ENCODE peak calls at places on chromosomes 7 and 10, in nine cellular contexts. T, S, I, F, J, Q, X, K and U are unnamed samples.

GRCh38 chr10:64547168-64547567 is 1026.0 kb downstream of the REEP3 start:
- DNase-seq in S (no peak), F (no peak), T (no peak), J (no peak), Q (no peak), X (no peak), K (no peak), I (no peak), U (no peak)

GRCh38 chr7:7830122-7830878 is 111.9 kb upstream of the RPA3 start:
- DNase-seq in Q (no peak), T (no peak), F (no peak), I (peak), S (no peak), X (no peak), K (no peak), J (no peak), U (no peak)

GRCh38 chr10:67926956-67927355 is 42.5 kb downstream of the SIRT1 start:
- DNase-seq in Q (no peak), I (no peak), X (no peak), J (no peak), T (no peak), S (no peak), K (no peak), F (no peak), U (no peak)

GRCh38 chr7:130524628-130525027 is 32.7 kb downstream of the MEST start:
- DNase-seq in F (no peak), X (peak), T (no peak), Q (no peak), S (no peak), K (no peak), J (no peak), I (no peak), U (no peak)

GRCh38 chr7:74452748-74453320 is 872 bp upstream of the GTF2IRD1 start:
- DNase-seq in X (peak), K (peak), S (no peak), T (peak), Q (no peak), I (no peak), F (peak), J (peak), U (no peak)

GRCh38 chr7:127809285-127809702 is 157.3 kb downstream of the SND1 start:
- DNase-seq in S (no peak), F (peak), T (no peak), I (no peak), Q (peak), J (no peak), X (no peak), K (no peak), U (peak)

GRCh38 chr7:108079291-108080057 is 50.7 kb downstream of the LAMB4 start:
- DNase-seq in T (no peak), K (peak), X (no peak), I (no peak), Q (no peak), F (no peak), S (no peak), J (no peak), U (no peak)

GRCh38 chr10:14296081-14296709 is 34.5 kb downstream of the FRMD4A start:
- DNase-seq in I (peak), X (no peak), T (no peak), Q (no peak), F (no peak), J (no peak), K (no peak), S (no peak), U (no peak)

GRCh38 chr10:112383325-112383724 is 9.4 kb downstream of the ACSL5 start:
- DNase-seq in J (no peak), F (peak), K (no peak), S (no peak), T (no peak), X (peak), Q (no peak), I (peak), U (peak)

GRCh38 chr10:60417024-60417423 is 27.3 kb upstream of the ANK3 start:
- DNase-seq in F (no peak), T (no peak), K (no peak), S (no peak), J (no peak), X (no peak), Q (no peak), I (no peak), U (no peak)

GRCh38 chr7:855686-856369 is 20.5 kb upstream of the GET4 start:
- DNase-seq in F (no peak), K (no peak), S (no peak), J (no peak), I (no peak), Q (no peak), T (no peak), X (no peak), U (no peak)

GRCh38 chr7:97731736-97732370 is at the start of gene TAC1:
- DNase-seq in S (no peak), J (no peak), Q (no peak), T (peak), I (no peak), K (no peak), X (no peak), F (no peak), U (no peak)

GRCh38 chr7:151308791-151309190 is 32.8 kb upstream of the NUB1 start:
- DNase-seq in J (no peak), K (no peak), S (no peak), X (no peak), Q (no peak), F (peak), T (no peak), I (no peak), U (no peak)

GRCh38 chr7:46239856-46240255 is 318.8 kb upstream of the IGFBP3 start:
- DNase-seq in K (no peak), F (no peak), S (no peak), I (no peak), J (no peak), T (no peak), Q (no peak), X (no peak), U (no peak)

GRCh38 chr10:78458983-78459638 is 425.4 kb downstream of the RPS24 start:
- DNase-seq in S (no peak), T (no peak), J (peak), X (peak), I (no peak), K (no peak), F (peak), Q (peak), U (no peak)

GRCh38 chr7:97004931-97005763 is at the start of gene DLX6:
- DNase-seq in T (peak), Q (no peak), K (peak), X (no peak), I (no peak), J (peak), F (peak), S (no peak), U (peak)

GRCh38 chr7:100093054-100093453 is 4.3 kb downstream of the COPS6 start:
- DNase-seq in T (no peak), J (no peak), X (no peak), F (no peak), Q (no peak), S (no peak), I (no peak), K (no peak), U (no peak)

GRCh38 chr7:100089458-100090201 is 861 bp downstream of the COPS6 start:
- DNase-seq in J (no peak), Q (no peak), K (no peak), T (no peak), I (no peak), X (no peak), S (no peak), F (no peak), U (no peak)

GRCh38 chr7:100088621-100089457 is at the start of gene COPS6:
- DNase-seq in F (peak), J (peak), T (peak), S (peak), K (peak), Q (peak), X (peak), I (peak), U (peak)

GRCh38 chr7:100091411-100092181 is 2.8 kb downstream of the COPS6 start:
- DNase-seq in T (no peak), F (no peak), K (no peak), S (no peak), Q (peak), J (no peak), I (no peak), X (no peak), U (peak)

DNA sequence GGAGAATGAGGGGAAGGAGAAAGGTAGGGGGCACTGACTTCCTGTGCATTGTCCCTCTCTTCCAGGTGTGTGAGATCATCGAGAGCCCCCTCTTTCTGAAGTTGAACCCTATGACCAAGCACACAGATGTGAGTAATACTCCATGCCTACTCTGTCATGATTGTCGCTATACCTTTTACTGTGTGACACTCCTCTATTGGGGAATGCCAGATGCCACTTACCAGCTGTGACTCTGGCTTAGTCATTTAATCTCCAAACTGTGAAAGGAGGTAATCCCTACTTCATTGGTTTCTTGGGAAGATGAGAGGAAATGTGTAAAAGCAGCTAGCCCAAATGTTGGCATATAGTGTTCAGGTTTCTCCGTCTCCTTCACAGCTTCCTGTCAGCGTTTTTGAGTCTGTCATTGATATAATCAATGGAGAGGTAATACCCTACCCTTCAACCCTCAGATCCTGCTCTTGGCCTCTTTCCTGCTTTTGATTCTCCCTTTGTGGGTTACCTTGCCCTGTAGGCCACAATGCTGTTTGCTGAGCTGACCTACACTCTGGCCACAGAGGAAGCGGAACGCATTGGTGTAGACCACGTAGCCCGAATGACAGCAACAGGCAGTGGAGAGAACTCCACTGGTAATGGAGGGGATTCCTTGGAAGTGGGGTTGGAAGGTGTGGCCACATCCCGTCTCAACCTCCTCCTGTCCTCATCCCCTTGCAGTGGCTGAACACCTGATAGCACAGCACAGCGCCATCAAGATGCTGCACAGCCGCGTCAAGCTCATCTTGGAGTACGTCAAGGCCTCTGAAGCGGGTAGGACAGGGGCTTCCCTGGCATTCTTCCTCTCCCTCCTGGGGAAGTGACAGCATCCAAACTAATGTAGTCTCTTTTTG is 2.0 kb downstream of the COPS6 start:
- DNase-seq in K (no peak), I (no peak), X (no peak), F (no peak), T (no peak), Q (no peak), J (no peak), S (no peak), U (no peak)
- TF ChIP-seq POLR2A in K (no peak), I (no peak), X (no peak), F (no peak), T (no peak), Q (no peak), J (no peak), S (no peak), U (no peak)

GRCh38 chr10:87504667-87505365 is at the start of gene MINPP1:
- DNase-seq in T (peak), X (peak), F (peak), S (peak), J (peak), I (peak), K (peak), Q (peak), U (peak)
- TF ChIP-seq POLR2A in T (peak), X (peak), F (peak), S (peak), J (peak), I (no peak), K (peak), Q (peak), U (peak)

GRCh38 chr7:22219036-22219435 is 137.9 kb downstream of the RAPGEF5 start:
- DNase-seq in K (no peak), S (no peak), J (no peak), I (no peak), X (no peak), T (no peak), Q (no peak), F (no peak), U (no peak)

GRCh38 chr7:22216832-22217475 is 140.0 kb downstream of the RAPGEF5 start:
- DNase-seq in S (no peak), F (no peak), J (no peak), T (no peak), K (no peak), Q (no peak), I (no peak), X (no peak), U (no peak)

GRCh38 chr7:22216309-22216708 is 140.6 kb downstream of the RAPGEF5 start:
- DNase-seq in F (no peak), T (no peak), Q (no peak), X (no peak), J (no peak), S (no peak), I (no peak), K (no peak), U (no peak)

GRCh38 chr7:22220947-22221346 is 136.0 kb downstream of the RAPGEF5 start:
- DNase-seq in I (no peak), K (no peak), J (no peak), Q (no peak), S (no peak), X (no peak), T (no peak), F (no peak), U (no peak)

GRCh38 chr7:22219739-22220493 is 137.0 kb downstream of the RAPGEF5 start:
- DNase-seq in I (no peak), Q (no peak), S (no peak), T (no peak), K (no peak), F (no peak), X (no peak), J (no peak), U (no peak)
- TF ChIP-seq POLR2A in I (no peak), Q (no peak), S (no peak), T (no peak), K (no peak), F (no peak), X (no peak), J (no peak), U (no peak)

GRCh38 chr7:148906707-148907498 is 22.8 kb upstream of the EZH2 start:
- DNase-seq in K (no peak), X (no peak), I (no peak), T (no peak), J (no peak), S (no peak), Q (no peak), F (no peak), U (no peak)
- TF ChIP-seq POLR2A in K (no peak), X (no peak), I (no peak), T (no peak), J (no peak), S (no peak), Q (no peak), F (no peak), U (no peak)

DNA sequence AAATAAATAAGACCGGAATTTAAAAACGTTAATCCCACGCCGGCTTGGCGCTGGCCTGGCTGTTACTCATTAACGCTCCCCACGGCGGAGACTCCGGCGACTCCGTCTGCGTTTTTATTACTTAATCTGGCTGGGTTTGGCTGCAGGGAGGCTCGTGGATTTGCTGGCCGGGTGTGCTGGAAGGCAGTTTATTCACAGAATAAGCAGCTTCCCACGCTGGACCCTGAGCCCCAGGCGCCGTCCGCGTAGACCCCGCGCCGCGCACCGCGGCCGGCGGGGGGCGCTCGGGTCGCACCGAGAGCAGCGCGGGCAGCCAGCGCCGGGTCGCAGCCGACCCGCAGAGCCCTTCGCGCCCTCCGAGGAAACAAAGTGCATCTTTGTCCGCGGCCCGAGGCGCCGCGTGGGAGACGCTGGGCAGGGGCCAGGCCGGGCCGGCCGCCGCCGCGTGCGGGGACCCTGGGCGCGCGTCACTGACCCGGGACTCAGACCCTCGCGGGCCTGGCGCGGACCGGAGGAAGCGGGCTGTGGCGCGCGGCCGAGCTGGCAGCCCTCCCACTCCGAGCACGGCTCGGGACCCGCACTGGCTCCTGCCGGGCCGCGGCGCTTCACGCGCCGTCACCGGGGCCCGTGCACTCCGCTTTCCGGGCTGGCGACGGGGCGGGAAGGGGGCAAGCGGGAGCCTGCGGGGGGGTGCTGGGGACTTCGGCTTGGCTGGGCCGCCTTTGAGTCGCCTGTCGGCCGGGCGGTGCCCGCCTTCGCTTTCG is 586 bp upstream of the GRK5 start:
- DNase-seq in I (peak), F (peak), K (peak), J (peak), X (peak), Q (peak), T (peak), S (peak), U (peak)
- TF ChIP-seq POLR2A in I (no peak), F (peak), K (no peak), J (peak), X (no peak), Q (no peak), T (no peak), S (no peak), U (peak)

GRCh38 chr10:992523-993340 is 4.5 kb downstream of the GTPBP4 start:
- DNase-seq in I (no peak), T (no peak), K (no peak), Q (no peak), F (peak), S (no peak), J (no peak), X (no peak), U (peak)
- TF ChIP-seq POLR2A in I (no peak), T (no peak), K (no peak), Q (no peak), F (peak), S (no peak), J (no peak), X (no peak), U (no peak)